ENCODE peak calls at places on chromosomes 5 and 9, in five cellular contexts. C is G401; Q is activated effector memory CD4-positive, alpha-beta T cell treated with anti-CD3 and anti-CD28 coated beads, Interleukin-2, amount 50 U/mL, for 16 hours; X is activated CD4-positive, CD25-positive, alpha-beta regulatory T cell treated with anti-CD3 and anti-CD28 coated beads, Interleukin-2, amount 50 U/mL, for 72 hours; G is CD8-positive, alpha-beta memory T cell. T is an unnamed sample.

GRCh38 chr5:163687421-163687820 is 182.0 kb downstream of the MAT2B start:
- DNase-seq in Q (no peak), G (no peak), C (no peak), X (no peak), T (no peak)

GRCh38 chr5:152255411-152255810 is 149.7 kb downstream of the NMUR2 start:
- DNase-seq in G (no peak), X (no peak), C (peak; percentile 88), Q (no peak), T (peak; percentile 88)

GRCh38 chr5:60018091-60018490 is 124.6 kb upstream of the PDE4D start:
- DNase-seq in Q (no peak), X (no peak), G (no peak), C (no peak), T (no peak)

GRCh38 chr9:129313331-129313955 is 135.4 kb upstream of the IER5L start:
- DNase-seq in Q (peak; percentile 50), G (no peak), X (peak; percentile 29), C (no peak), T (no peak)

GRCh38 chr5:30387974-30388632 is 805.4 kb upstream of the CDH6 start:
- DNase-seq in Q (no peak), C (no peak), G (no peak), X (no peak), T (no peak)

GRCh38 chr5:180141068-180141660 is 67.8 kb downstream of the RASGEF1C start:
- DNase-seq in X (no peak), C (no peak), Q (peak; percentile 19), G (no peak), T (no peak)

GRCh38 chr5:6875376-6875775 is 162.1 kb downstream of the TENT4A start:
- DNase-seq in Q (no peak), X (no peak), G (no peak), C (no peak), T (no peak)

GRCh38 chr5:178386532-178386931 is 153.9 kb upstream of the PHYKPL start:
- DNase-seq in Q (peak; percentile 54), G (no peak), X (no peak), C (no peak), T (no peak)

GRCh38 chr9:91415290-91415689 is 8.3 kb downstream of the NFIL3 start:
- DNase-seq in X (no peak), C (no peak), Q (no peak), G (no peak), T (no peak)

GRCh38 chr5:55231476-55232193 is 1.8 kb downstream of the CCNO start:
- DNase-seq in Q (no peak), C (peak; percentile 43), X (no peak), G (peak; percentile 26), T (peak; percentile 28)

GRCh38 chr9:89878687-89879086 is 273.9 kb downstream of the GADD45G start:
- DNase-seq in G (no peak), Q (peak; percentile 45), C (no peak), X (peak; percentile 24), T (no peak)

GRCh38 chr9:106502930-106503329 is 360.0 kb upstream of the ZNF462 start:
- DNase-seq in G (no peak), Q (no peak), C (no peak), X (no peak), T (no peak)

GRCh38 chr9:93920401-93920800 is 34.8 kb downstream of the BARX1 start:
- DNase-seq in Q (no peak), X (no peak), C (no peak), G (no peak), T (no peak)

GRCh38 chr9:37410969-37411785 is 11.3 kb upstream of the GRHPR start:
- DNase-seq in G (no peak), C (no peak), X (no peak), Q (no peak), T (peak; percentile 38)

GRCh38 chr5:156474251-156474650 is 147.3 kb downstream of the SGCD start:
- DNase-seq in G (no peak), X (no peak), C (peak; percentile 76), Q (no peak), T (peak; percentile 70)

GRCh38 chr5:107253246-107253645 is 417.5 kb downstream of the EFNA5 start:
- DNase-seq in C (no peak), X (no peak), G (no peak), Q (no peak), T (no peak)

GRCh38 chr5:111254613-111255012 is 30.4 kb downstream of the CAMK4 start:
- DNase-seq in X (peak; percentile 54), Q (peak; percentile 88), C (no peak), G (peak; percentile 74), T (no peak)

GRCh38 chr5:107670028-107670926 is 460 bp downstream of the EFNA5 start:
- DNase-seq in X (no peak), Q (peak; percentile 56), G (no peak), C (no peak), T (no peak)

GRCh38 chr5:174687503-174687902 is 36.9 kb upstream of the MSX2 start:
- DNase-seq in Q (no peak), C (no peak), G (no peak), X (no peak), T (no peak)

GRCh38 chr5:177366528-177367322 is 9.0 kb downstream of the RGS14 start:
- DNase-seq in G (no peak), C (peak; percentile 66), Q (no peak), X (no peak), T (peak; percentile 80)

GRCh38 chr5:65854931-65855330 is 71.4 kb upstream of the ERBIN start:
- DNase-seq in Q (no peak), X (no peak), G (no peak), C (no peak), T (no peak)

GRCh38 chr9:113580041-113580953 is 116.8 kb downstream of the RGS3 start:
- DNase-seq in G (peak; percentile 52), X (peak; percentile 52), Q (peak; percentile 86), C (no peak), T (no peak)

GRCh38 chr5:73917433-73917832 is 291.4 kb downstream of the ARHGEF28 start:
- DNase-seq in X (no peak), Q (no peak), C (peak; percentile 89), G (no peak), T (peak; percentile 85)

T was measured in cerebellar cortex.